ENCODE peak calls at places on chromosome 19, in nine cellular contexts. X is thyroid gland, E is stomach, F is BE2C, C is left lung, P is cardiac muscle cell, B is A549, O is sigmoid colon, N is AG04450. V is an unnamed sample.

GRCh38 chr19:38970664-38971532 is 4.6 kb downstream of the FBXO17 start:
- DNase-seq in X (no peak), E (no peak), F (no peak), C (no peak), P (peak; percentile 9), B (no peak), O (no peak), N (no peak), V (no peak)

GRCh38 chr19:58578430-58578925 is 5.3 kb upstream of the MZF1 start:
- DNase-seq in X (no peak), E (no peak), F (no peak), C (no peak), P (no peak), B (no peak), O (no peak), N (no peak), V (no peak)

GRCh38 chr19:48480151-48480475 is 10.9 kb downstream of the CYTH2 start:
- DNase-seq in X (no peak), E (peak; percentile 49), F (no peak), C (no peak), P (peak; percentile 46), B (no peak), O (peak; percentile 89), N (no peak), V (peak; percentile 68)

GRCh38 chr19:31560021-31560770 is 211.0 kb upstream of the TSHZ3 start:
- DNase-seq in X (no peak), E (no peak), F (no peak), C (no peak), P (no peak), B (no peak), O (peak; percentile 35), N (no peak), V (no peak)

GRCh38 chr19:41239363-41239762 is 20.3 kb downstream of the AXL start:
- DNase-seq in X (no peak), E (no peak), F (no peak), C (peak; percentile 30), P (no peak), B (no peak), O (no peak), N (no peak), V (no peak)

GRCh38 chr19:29676586-29676985 is 11.3 kb downstream of the PLEKHF1 start:
- DNase-seq in X (peak; percentile 81), E (peak; percentile 70), F (no peak), C (peak; percentile 61), P (no peak), B (no peak), O (peak; percentile 52), N (no peak), V (no peak)

GRCh38 chr19:38696733-38697055 is 47.6 kb downstream of the CAPN12 start:
- DNase-seq in X (no peak), E (no peak), F (no peak), C (no peak), P (no peak), B (no peak), O (no peak), N (no peak), V (no peak)

GRCh38 chr19:35901854-35902661 is at the start of gene HCST:
- DNase-seq in X (no peak), E (no peak), F (no peak), C (peak; percentile 21), P (peak; percentile 12), B (no peak), O (no peak), N (no peak), V (no peak)

GRCh38 chr19:48711106-48711662 is 8.3 kb downstream of the MAMSTR start:
- DNase-seq in X (no peak), E (no peak), F (no peak), C (no peak), P (no peak), B (no peak), O (no peak), N (no peak), V (no peak)

GRCh38 chr19:45730389-45731288 is at the start of gene FBXO46:
- DNase-seq in X (peak; percentile 98), E (peak; percentile 97), F (peak; percentile 99), C (peak; percentile 97), P (peak; percentile 100), B (peak; percentile 98), O (peak; percentile 99), N (peak; percentile 95), V (peak; percentile 98)
- TF ChIP-seq CTCF in X (no peak), E (peak; percentile 35), F (peak; percentile 14), C (no peak), P (peak; percentile 28), B (no peak), O (no peak), N (peak; percentile 25), V (no peak)

DNA sequence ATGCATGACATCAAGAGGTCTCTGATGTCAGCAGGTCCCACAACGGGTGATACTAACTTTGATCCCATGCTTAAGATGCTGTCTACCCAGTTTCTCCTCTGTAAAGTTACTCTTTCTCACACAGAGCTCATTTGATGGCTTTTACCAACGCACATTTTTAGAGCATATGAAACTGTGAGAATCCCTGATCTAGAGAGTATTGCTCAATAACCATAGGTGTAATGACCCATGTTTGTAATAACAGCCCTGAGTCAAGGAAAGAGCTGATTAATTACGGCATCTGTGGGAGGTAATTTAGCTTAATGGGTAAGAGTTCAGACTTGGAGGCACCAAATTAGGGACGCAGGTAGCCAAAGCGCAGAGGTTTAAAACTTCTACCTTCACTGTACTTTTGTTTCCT is 18.0 kb upstream of the IZUMO2 start:
- DNase-seq in X (no peak), E (no peak), F (no peak), C (no peak), P (no peak), B (no peak), O (no peak), N (no peak), V (no peak)
- H3K9me3 ChIP-seq in X (no peaks in the 10 kb centered on the region), E (no peaks in the 10 kb centered on the region), F (no peaks in the 10 kb centered on the region), C (peaks cover 3% of the 10 kb centered on the region), P (no peaks in the 10 kb centered on the region), B (peaks cover 3% of the 10 kb centered on the region), O (no peaks in the 10 kb centered on the region), N (peaks cover 7% of the 10 kb centered on the region), V (no peaks in the 10 kb centered on the region)

GRCh38 chr19:10270180-10270615 is 722 bp upstream of the ICAM1 start:
- DNase-seq in X (peak; percentile 51), E (peak; percentile 75), F (no peak), C (peak; percentile 98), P (peak; percentile 68), B (no peak), O (peak; percentile 83), N (no peak), V (peak; percentile 94)

GRCh38 chr19:10271543-10272086 is 695 bp downstream of the ICAM1 start:
- DNase-seq in X (no peak), E (no peak), F (no peak), C (no peak), P (peak; percentile 51), B (no peak), O (no peak), N (no peak), V (peak; percentile 75)

GRCh38 chr19:10269333-10270179 is 1.4 kb upstream of the ICAM1 start:
- DNase-seq in X (peak; percentile 81), E (peak; percentile 88), F (peak; percentile 84), C (peak; percentile 97), P (peak; percentile 88), B (no peak), O (peak; percentile 89), N (no peak), V (peak; percentile 87)

GRCh38 chr19:10268077-10268476 is 2.8 kb upstream of the ICAM1 start:
- DNase-seq in X (no peak), E (no peak), F (no peak), C (no peak), P (no peak), B (no peak), O (no peak), N (no peak), V (no peak)

DNA sequence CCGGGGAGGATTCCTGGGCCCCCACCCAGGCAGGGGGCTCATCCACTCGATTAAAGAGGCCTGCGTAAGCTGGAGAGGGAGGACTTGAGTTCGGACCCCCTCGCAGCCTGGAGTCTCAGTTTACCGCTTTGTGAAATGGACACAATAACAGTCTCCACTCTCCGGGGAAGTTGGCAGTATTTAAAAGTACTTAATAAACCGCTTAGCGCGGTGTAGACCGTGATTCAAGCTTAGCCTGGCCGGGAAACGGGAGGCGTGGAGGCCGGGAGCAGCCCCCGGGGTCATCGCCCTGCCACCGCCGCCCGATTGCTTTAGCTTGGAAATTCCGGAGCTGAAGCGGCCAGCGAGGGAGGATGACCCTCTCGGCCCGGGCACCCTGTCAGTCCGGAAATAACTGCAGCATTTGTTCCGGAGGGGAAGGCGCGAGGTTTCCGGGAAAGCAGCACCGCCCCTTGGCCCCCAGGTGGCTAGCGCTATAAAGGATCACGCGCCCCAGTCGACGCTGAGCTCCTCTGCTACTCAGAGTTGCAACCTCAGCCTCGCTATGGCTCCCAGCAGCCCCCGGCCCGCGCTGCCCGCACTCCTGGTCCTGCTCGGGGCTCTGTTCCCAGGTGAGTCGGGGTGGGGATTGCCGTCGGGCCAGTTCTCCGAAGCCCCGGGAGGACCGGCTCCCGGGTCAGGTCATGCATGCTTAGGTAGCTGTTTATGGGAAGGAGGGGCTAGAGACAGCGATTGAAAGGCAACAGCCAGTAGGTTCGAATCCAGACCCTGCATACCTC is at the start of gene ICAM1:
- DNase-seq in X (peak; percentile 70), E (peak; percentile 72), F (no peak), C (peak; percentile 96), P (peak; percentile 95), B (no peak), O (peak; percentile 93), N (no peak), V (peak; percentile 86)
- TF ChIP-seq CTCF in X (peak; percentile 1), E (no peak), F (no peak), C (no peak), P (no peak), B (no peak), O (no peak), N (no peak), V (peak; percentile 24)

GRCh38 chr19:54670576-54671347 is 8.0 kb downstream of the LILRB4 start:
- DNase-seq in X (no peak), E (no peak), F (no peak), C (no peak), P (no peak), B (no peak), O (no peak), N (no peak), V (no peak)

GRCh38 chr19:54668353-54668752 is 5.6 kb downstream of the LILRB4 start:
- DNase-seq in X (no peak), E (no peak), F (no peak), C (no peak), P (no peak), B (no peak), O (no peak), N (no peak), V (no peak)

GRCh38 chr19:54662730-54663129 is at the start of gene LILRB4:
- DNase-seq in X (no peak), E (no peak), F (no peak), C (no peak), P (no peak), B (no peak), O (peak; percentile 74), N (no peak), V (no peak)

GRCh38 chr19:54665530-54665929 is 2.7 kb downstream of the LILRB4 start:
- DNase-seq in X (no peak), E (no peak), F (no peak), C (no peak), P (no peak), B (no peak), O (no peak), N (no peak), V (no peak)

DNA sequence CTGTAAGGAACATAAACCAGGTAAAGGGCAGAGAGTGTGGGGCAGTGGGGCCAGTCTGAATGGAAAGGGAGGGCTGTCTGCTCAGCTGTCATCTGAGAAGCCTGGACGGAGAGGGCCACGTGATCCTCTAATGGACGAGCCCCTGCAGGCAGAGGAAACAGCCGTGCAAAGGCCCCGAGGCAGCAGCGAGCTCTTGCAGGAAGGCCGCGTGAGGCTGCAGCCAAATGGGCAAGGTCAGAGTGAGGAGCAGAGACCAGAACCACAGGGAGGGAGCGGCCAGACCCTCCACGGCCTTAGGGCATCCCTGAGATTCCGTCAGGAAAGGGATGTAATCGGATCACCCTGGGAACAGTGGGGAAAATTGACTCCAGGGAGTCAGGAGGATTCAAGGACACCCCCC is 4.4 kb downstream of the LILRB4 start:
- DNase-seq in X (no peak), E (no peak), F (no peak), C (no peak), P (no peak), B (no peak), O (no peak), N (no peak), V (no peak)
- H3K9me3 ChIP-seq in X (no peaks in the 10 kb centered on the region), E (no peaks in the 10 kb centered on the region), F (peaks cover 4% of the 10 kb centered on the region), C (no peaks in the 10 kb centered on the region), P (no peaks in the 10 kb centered on the region), B (no peaks in the 10 kb centered on the region), O (no peaks in the 10 kb centered on the region), N (peaks cover 62% of the 10 kb centered on the region), V (no peaks in the 10 kb centered on the region)

V was measured in Peyer's patch.